ENCODE peak calls at places on chromosome 3, in five cellular contexts. C is ovary, U is AG09309, M is dorsolateral prefrontal cortex, Z is kidney epithelial cell. J is an unnamed sample.

GRCh38 chr3:60207833-60208367 is 1043.4 kb downstream of the FHIT start:
- DNase-seq in C (no peak), U (no peak), M (no peak), Z (no peak), J (no peak)

GRCh38 chr3:12231481-12231880 is 57.4 kb upstream of the PPARG start:
- DNase-seq in C (no peak), U (no peak), M (no peak), Z (no peak), J (no peak)

GRCh38 chr3:64459711-64460110 is 228.1 kb downstream of the ADAMTS9 start:
- DNase-seq in C (no peak), U (peak), M (no peak), Z (no peak), J (no peak)

GRCh38 chr3:39141211-39141995 is 12.0 kb downstream of the CSRNP1 start:
- DNase-seq in C (peak), U (no peak), M (no peak), Z (no peak), J (no peak)

GRCh38 chr3:193831495-193832455 is 238.8 kb downstream of the OPA1 start:
- DNase-seq in C (no peak), U (no peak), M (peak), Z (peak), J (no peak)

GRCh38 chr3:90091557-90091956 is 984.1 kb downstream of the EPHA3 start:
- DNase-seq in C (peak), U (no peak), M (no peak), Z (no peak), J (no peak)

GRCh38 chr3:197423376-197423775 is 125.0 kb upstream of the DLG1 start:
- DNase-seq in C (no peak), U (no peak), M (no peak), Z (no peak), J (no peak)

GRCh38 chr3:66413151-66413751 is 87.6 kb downstream of the LRIG1 start:
- DNase-seq in C (no peak), U (peak), M (no peak), Z (no peak), J (peak)

GRCh38 chr3:70824785-70825184 is 512.3 kb upstream of the MDFIC2 start:
- DNase-seq in C (no peak), U (peak), M (no peak), Z (peak), J (peak)

GRCh38 chr3:179604336-179605078 is at the start of the genes MRPL47 and NDUFB5:
- DNase-seq in C (peak), U (peak), M (peak), Z (peak), J (peak)
- H3K4me3 ChIP-seq in C (peak), U (peak), M (peak), Z (peak), J (peak)

DNA sequence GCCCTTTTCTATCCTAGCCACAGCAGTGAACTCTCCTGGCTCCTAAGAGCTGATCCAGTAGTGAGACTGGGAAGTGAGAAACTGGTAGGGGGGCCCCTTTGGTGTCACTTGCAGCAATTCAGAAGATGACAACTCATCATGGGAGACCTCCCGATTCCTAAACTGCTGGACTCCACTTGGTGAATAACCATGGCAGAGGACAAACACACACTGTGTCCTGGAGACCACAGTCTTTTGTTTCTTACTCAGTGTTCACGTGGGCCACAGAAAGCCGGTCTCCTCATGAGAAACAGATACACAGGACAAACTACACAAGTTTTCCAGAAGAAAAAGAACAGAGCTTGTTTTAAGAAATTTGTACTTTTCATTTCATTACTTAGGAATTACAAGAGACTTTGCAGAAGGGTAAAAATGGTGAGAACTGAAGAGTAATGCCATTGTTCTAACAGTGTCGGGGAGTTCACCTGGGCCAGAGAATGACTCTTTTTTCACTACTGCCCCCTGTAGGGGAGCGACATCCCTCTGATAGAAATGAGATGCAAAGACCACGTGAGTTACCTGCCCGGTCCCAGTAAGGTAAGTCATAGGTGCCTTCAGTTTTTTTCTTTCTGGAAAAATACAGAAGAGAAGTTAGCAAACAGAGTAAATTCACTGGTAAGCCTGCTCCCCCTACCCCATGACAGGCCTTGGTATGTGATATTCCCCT is 38.1 kb downstream of the ST3GAL6 start:
- DNase-seq in C (no peak), U (no peak), M (no peak), Z (no peak), J (no peak)
- TF ChIP-seq CTCF in C (no peak), U (peak), M (no peak), Z (peak), J (no peak)

GRCh38 chr3:107239703-107240102 is 137.5 kb upstream of the CCDC54 start:
- DNase-seq in C (no peak), U (no peak), M (no peak), Z (no peak), J (no peak)
- H3K4me3 ChIP-seq in C (peak), U (peak), M (peak), Z (no peak), J (peak)

DNA sequence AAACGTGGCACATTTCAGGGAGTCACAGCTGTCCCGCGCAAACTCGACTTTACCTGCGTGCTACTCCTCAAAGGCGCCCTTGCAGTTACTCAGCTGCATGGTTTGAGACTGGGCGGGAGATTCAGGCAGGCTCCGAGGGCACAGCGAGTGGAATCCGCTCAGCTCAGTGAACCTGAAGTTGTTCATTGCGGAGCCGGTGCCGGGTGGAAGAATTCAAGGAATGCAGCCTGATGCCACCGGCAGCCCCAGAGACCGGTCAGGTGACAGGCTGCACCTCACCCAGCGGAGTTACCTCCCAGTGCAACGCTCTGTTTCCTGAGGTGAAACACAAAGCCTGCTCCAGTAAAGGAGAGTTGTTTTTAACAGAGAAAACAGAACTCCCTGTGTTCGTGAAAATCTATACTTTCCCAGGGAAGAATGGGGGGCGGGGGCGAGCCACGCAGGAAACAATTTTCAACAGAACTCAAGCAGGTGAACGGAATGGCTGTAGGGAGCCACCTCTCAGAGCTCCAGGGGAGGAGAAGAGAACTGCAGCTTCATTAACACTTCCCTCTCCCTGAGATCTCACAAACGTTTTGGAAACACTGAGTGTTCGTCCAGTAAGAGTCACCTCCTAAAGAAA is 3.8 kb downstream of the VEPH1 start:
- DNase-seq in C (peak), U (no peak), M (no peak), Z (peak), J (no peak)
- TF ChIP-seq CTCF in C (no peak), U (no peak), M (no peak), Z (peak), J (no peak)

GRCh38 chr3:47522082-47522987 is 8.8 kb upstream of the ELP6 start:
- DNase-seq in C (peak), U (peak), M (peak), Z (peak), J (peak)
- H3K4me3 ChIP-seq in C (no peak), U (no peak), M (no peak), Z (no peak), J (no peak)

DNA sequence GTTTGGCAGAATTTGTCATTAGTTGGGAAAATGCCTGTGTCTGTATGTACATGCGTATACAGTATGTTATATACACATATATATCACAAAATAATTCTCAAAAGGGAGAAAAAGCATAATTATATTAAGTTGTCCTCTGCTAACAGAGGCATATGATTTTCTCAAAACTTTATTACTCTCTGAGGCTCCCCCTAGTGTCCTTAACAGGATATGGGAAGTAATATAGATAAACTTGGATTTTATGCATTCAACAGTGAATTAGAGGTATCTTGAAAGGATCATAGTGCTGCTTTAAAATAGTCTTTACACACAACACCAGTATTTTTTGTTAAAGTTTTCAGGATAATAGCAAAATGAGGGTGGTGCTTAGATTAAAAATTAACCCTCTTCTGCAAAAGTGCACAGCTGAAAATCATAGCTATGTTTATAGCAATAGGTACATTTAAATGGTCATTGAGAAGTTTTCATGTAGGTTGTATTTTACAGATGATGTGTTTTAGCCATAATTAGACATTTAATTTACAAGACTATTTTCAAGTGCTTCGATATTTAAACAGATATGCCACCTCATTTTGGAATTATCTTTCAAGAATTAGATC is 454.0 kb upstream of the ROBO2 start:
- DNase-seq in C (no peak), U (no peak), M (no peak), Z (no peak), J (no peak)
- TF ChIP-seq CTCF in C (no peak), U (peak), M (peak), Z (peak), J (peak)

GRCh38 chr3:18447720-18448119 is 22.6 kb upstream of the SATB1 start:
- DNase-seq in C (no peak), U (no peak), M (no peak), Z (no peak), J (no peak)

GRCh38 chr3:18444597-18445420 is 19.7 kb upstream of the SATB1 start:
- DNase-seq in C (peak), U (no peak), M (no peak), Z (no peak), J (no peak)

GRCh38 chr3:18443670-18444596 is 18.8 kb upstream of the SATB1 start:
- DNase-seq in C (peak), U (no peak), M (peak), Z (no peak), J (no peak)

GRCh38 chr3:18446067-18446793 is 21.1 kb upstream of the SATB1 start:
- DNase-seq in C (no peak), U (no peak), M (no peak), Z (no peak), J (no peak)

GRCh38 chr3:18445421-18446066 is 20.4 kb upstream of the SATB1 start:
- DNase-seq in C (no peak), U (no peak), M (no peak), Z (no peak), J (no peak)
- H3K4me3 ChIP-seq in C (peak), U (peak), M (peak), Z (peak), J (no peak)

J was measured in HFF-Myc.